ENCODE peak calls at places on chromosomes 4 and X, in five cellular contexts. J is fibroblast of the conjunctiva, X is H4, S is NCI-H1092 treated with DMSO at 0.1 percent for 48 hours, P is astrocyte. D is an unnamed sample.

GRCh38 chr4:21806991-21807390 is 141.6 kb downstream of the KCNIP4 start:
- DNase-seq in J (no peak), X (no peak), S (no peak), P (no peak), D (no peak)

GRCh38 chrX:19810809-19811208 is 76.6 kb downstream of the SH3KBP1 start:
- DNase-seq in J (peak), X (peak), S (no peak), P (no peak), D (no peak)

GRCh38 chrX:17323397-17323796 is 51.6 kb upstream of the NHS start:
- DNase-seq in J (no peak), X (no peak), S (no peak), P (no peak), D (no peak)

GRCh38 chr4:187480146-187481145 is 515.1 kb upstream of the ZFP42 start:
- DNase-seq in J (peak), X (no peak), S (no peak), P (peak), D (no peak)

GRCh38 chr4:6524436-6524835 is 50.6 kb upstream of the MAN2B2 start:
- DNase-seq in J (no peak), X (no peak), S (no peak), P (no peak), D (no peak)

GRCh38 chrX:136541294-136541693 is 9.3 kb downstream of the VGLL1 start:
- DNase-seq in J (no peak), X (peak), S (no peak), P (no peak), D (no peak)

GRCh38 chr4:182918044-182918607 is 940 bp upstream of the DCTD start:
- DNase-seq in J (no peak), X (no peak), S (no peak), P (no peak), D (no peak)

GRCh38 chr4:145618210-145618911 is 824 bp upstream of the MMAA start:
- DNase-seq in J (no peak), X (no peak), S (peak), P (no peak), D (peak)

GRCh38 chr4:81314196-81314896 is 99.3 kb upstream of the PRKG2 start:
- DNase-seq in J (no peak), X (peak), S (peak), P (no peak), D (peak)

GRCh38 chr4:99808260-99808857 is 8.3 kb upstream of the DAPP1 start:
- DNase-seq in J (peak), X (peak), S (peak), P (peak), D (peak)

GRCh38 chr4:126850286-126850685 is 782.5 kb upstream of the INTU start:
- DNase-seq in J (peak), X (peak), S (no peak), P (peak), D (peak)

GRCh38 chrX:134636859-134637258 is 21.4 kb downstream of the PLAC1 start:
- DNase-seq in J (peak), X (no peak), S (no peak), P (peak), D (no peak)